ENCODE peak calls at places on chromosomes 16 and 17, in eight cellular contexts. One of them, this sample, is unnamed.

GRCh38 chr17:73611630-73612029 is 32.6 kb downstream of the SDK2 start:
- DNase-seq in CD8-positive, alpha-beta T cell: no peak
- DNase-seq in uterus: no peak
- DNase-seq in left lung: no peak
- DNase-seq in heart left ventricle: no peak
- DNase-seq in stomach: no peak
- DNase-seq in AG04450: no peak
- DNase-seq in tibial nerve: no peak
- DNase-seq in this sample: no peak

GRCh38 chr17:50640701-50641338 is 6.1 kb downstream of the ABCC3 start:
- DNase-seq in heart left ventricle: peak
- DNase-seq in AG04450: no peak
- DNase-seq in stomach: no peak
- DNase-seq in tibial nerve: peak
- DNase-seq in left lung: peak
- DNase-seq in uterus: no peak
- DNase-seq in CD8-positive, alpha-beta T cell: no peak
- DNase-seq in this sample: no peak

GRCh38 chr17:76678330-76678729 is 32.4 kb downstream of the MXRA7 start:
- DNase-seq in stomach: no peak
- DNase-seq in uterus: no peak
- DNase-seq in AG04450: no peak
- DNase-seq in heart left ventricle: no peak
- DNase-seq in left lung: no peak
- DNase-seq in CD8-positive, alpha-beta T cell: peak
- DNase-seq in tibial nerve: no peak
- DNase-seq in this sample: no peak

GRCh38 chr17:57955183-57955952 is at the start of gene CUEDC1:
- DNase-seq in left lung: peak
- DNase-seq in tibial nerve: peak
- DNase-seq in uterus: peak
- DNase-seq in AG04450: no peak
- DNase-seq in heart left ventricle: peak
- DNase-seq in stomach: peak
- DNase-seq in CD8-positive, alpha-beta T cell: peak
- DNase-seq in this sample: peak

GRCh38 chr17:63439682-63440081 is 6.4 kb downstream of the CYB561 start:
- DNase-seq in tibial nerve: peak
- DNase-seq in heart left ventricle: no peak
- DNase-seq in stomach: no peak
- DNase-seq in AG04450: no peak
- DNase-seq in left lung: no peak
- DNase-seq in CD8-positive, alpha-beta T cell: no peak
- DNase-seq in uterus: no peak
- DNase-seq in this sample: peak

GRCh38 chr17:82636626-82637598 is 11.3 kb downstream of the WDR45B start:
- DNase-seq in uterus: no peak
- DNase-seq in AG04450: no peak
- DNase-seq in tibial nerve: no peak
- DNase-seq in CD8-positive, alpha-beta T cell: no peak
- DNase-seq in heart left ventricle: no peak
- DNase-seq in left lung: peak
- DNase-seq in stomach: peak
- DNase-seq in this sample: no peak

GRCh38 chr17:31571124-31571892 is 179.8 kb downstream of the RAB11FIP4 start:
- DNase-seq in uterus: peak
- DNase-seq in heart left ventricle: peak
- DNase-seq in AG04450: peak
- DNase-seq in tibial nerve: peak
- DNase-seq in CD8-positive, alpha-beta T cell: no peak
- DNase-seq in stomach: peak
- DNase-seq in left lung: no peak
- DNase-seq in this sample: no peak

GRCh38 chr17:68387485-68387884 is 69.8 kb downstream of the WIPI1 start:
- DNase-seq in CD8-positive, alpha-beta T cell: no peak
- DNase-seq in uterus: no peak
- DNase-seq in tibial nerve: no peak
- DNase-seq in stomach: no peak
- DNase-seq in AG04450: no peak
- DNase-seq in heart left ventricle: no peak
- DNase-seq in left lung: no peak
- DNase-seq in this sample: no peak

GRCh38 chr17:82392967-82393366 is 21.4 kb downstream of the UTS2R start:
- DNase-seq in AG04450: no peak
- DNase-seq in left lung: peak
- DNase-seq in heart left ventricle: no peak
- DNase-seq in tibial nerve: no peak
- DNase-seq in stomach: no peak
- DNase-seq in uterus: no peak
- DNase-seq in CD8-positive, alpha-beta T cell: no peak
- DNase-seq in this sample: no peak

GRCh38 chr17:36994438-36994837 is 45.7 kb downstream of the AATF start:
- DNase-seq in uterus: no peak
- DNase-seq in heart left ventricle: no peak
- DNase-seq in stomach: no peak
- DNase-seq in AG04450: no peak
- DNase-seq in CD8-positive, alpha-beta T cell: no peak
- DNase-seq in tibial nerve: no peak
- DNase-seq in left lung: no peak
- DNase-seq in this sample: no peak

GRCh38 chr16:55021595-55022475 is 91.2 kb downstream of the IRX5 start:
- DNase-seq in heart left ventricle: no peak
- DNase-seq in tibial nerve: no peak
- DNase-seq in AG04450: no peak
- DNase-seq in left lung: no peak
- DNase-seq in CD8-positive, alpha-beta T cell: no peak
- DNase-seq in uterus: no peak
- DNase-seq in stomach: no peak
- DNase-seq in this sample: no peak

GRCh38 chr17:11514981-11515680 is 83.1 kb upstream of the DNAH9 start:
- DNase-seq in CD8-positive, alpha-beta T cell: no peak
- DNase-seq in AG04450: no peak
- DNase-seq in tibial nerve: no peak
- DNase-seq in left lung: no peak
- DNase-seq in heart left ventricle: no peak
- DNase-seq in stomach: no peak
- DNase-seq in uterus: no peak
- DNase-seq in this sample: no peak
- H3K27ac ChIP-seq in CD8-positive, alpha-beta T cell: no peak
- H3K27ac ChIP-seq in AG04450: no peak
- H3K27ac ChIP-seq in tibial nerve: no peak
- H3K27ac ChIP-seq in left lung: no peak
- H3K27ac ChIP-seq in heart left ventricle: no peak
- H3K27ac ChIP-seq in stomach: no peak
- H3K27ac ChIP-seq in uterus: no peak
- H3K27ac ChIP-seq in this sample: no peak

DNA sequence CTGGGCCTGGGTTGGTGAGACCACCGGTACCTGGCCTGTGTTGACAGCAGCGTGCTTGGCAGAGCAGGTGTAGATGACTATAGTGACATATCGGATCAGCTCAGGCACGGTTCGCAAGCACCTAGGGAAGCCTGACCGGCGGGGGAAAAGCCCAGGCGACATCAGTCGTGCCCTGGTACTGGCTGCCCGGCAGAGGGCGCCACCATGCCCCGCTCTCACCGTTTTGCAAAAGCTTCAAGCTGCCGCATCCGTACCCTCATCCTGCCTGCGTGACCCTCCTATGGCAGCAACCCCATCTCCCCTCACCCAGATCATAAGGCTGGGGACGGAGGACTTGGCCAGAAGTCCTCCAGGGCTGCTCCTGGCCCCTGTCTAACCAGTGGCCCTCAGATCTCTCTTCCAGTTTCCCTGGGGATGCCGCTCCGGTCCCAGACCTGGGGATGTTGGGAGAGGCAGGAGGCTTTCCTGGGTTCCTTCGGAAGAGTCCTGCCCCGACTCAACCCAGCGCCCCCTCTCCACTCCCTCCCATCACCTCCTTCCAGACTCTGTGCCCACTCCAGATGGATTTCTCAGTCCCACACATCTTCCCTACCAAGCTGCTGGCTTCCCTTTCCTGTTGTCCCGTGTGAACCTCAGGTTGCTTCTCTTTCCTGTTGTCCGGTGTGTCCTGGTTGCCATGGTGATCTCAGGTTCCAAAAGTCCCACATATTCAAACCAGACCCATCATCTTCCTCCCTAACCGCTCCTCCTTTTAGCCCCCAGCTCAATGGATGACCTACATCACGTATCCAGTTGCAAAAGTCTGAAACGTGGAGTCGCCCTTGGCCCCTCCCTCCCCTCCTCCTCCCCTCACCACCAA is 13.7 kb downstream of the ALOX12B start:
- DNase-seq in uterus: no peak
- DNase-seq in AG04450: no peak
- DNase-seq in heart left ventricle: peak
- DNase-seq in tibial nerve: no peak
- DNase-seq in CD8-positive, alpha-beta T cell: peak
- DNase-seq in stomach: peak
- DNase-seq in left lung: peak
- DNase-seq in this sample: peak
- H3K4me3 ChIP-seq in uterus: no peak
- H3K4me3 ChIP-seq in AG04450: no peak
- H3K4me3 ChIP-seq in heart left ventricle: no peak
- H3K4me3 ChIP-seq in tibial nerve: no peak
- H3K4me3 ChIP-seq in CD8-positive, alpha-beta T cell: peak
- H3K4me3 ChIP-seq in stomach: no peak
- H3K4me3 ChIP-seq in left lung: no peak
- H3K4me3 ChIP-seq in this sample: peak

DNA sequence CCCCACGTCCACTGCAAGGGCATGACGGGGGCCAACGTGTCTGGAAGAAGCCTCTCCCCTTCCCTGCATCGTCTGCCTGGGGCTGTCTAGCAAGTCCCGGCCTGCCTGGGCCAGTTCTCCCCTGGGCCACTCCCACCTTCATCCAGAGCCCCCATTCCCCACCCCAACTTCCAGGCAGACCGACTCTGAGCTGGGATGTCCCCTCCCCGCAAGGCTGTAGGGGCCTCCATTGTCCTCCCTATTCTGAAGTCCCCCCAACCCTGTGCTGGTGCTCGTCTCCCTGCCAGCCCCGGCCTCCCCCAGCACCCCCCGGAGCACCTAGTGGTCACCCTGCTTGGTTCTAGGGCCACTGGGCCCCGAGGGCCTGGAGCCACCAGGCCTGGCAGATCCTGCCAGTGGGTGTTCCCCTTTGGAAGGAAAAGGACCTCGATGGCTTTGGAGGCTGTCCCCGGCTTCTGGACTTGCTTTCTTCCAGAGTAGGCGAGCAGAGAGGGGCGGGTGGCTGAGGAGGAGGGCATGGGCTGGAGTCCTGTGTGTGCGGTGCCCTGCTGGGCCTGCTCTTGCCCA is 4.8 kb downstream of the GLIS2 start:
- DNase-seq in tibial nerve: no peak
- DNase-seq in heart left ventricle: no peak
- DNase-seq in left lung: no peak
- DNase-seq in CD8-positive, alpha-beta T cell: no peak
- DNase-seq in stomach: no peak
- DNase-seq in AG04450: no peak
- DNase-seq in uterus: no peak
- DNase-seq in this sample: no peak
- H3K27ac ChIP-seq in tibial nerve: peak
- H3K27ac ChIP-seq in heart left ventricle: peak
- H3K27ac ChIP-seq in left lung: peak
- H3K27ac ChIP-seq in CD8-positive, alpha-beta T cell: no peak
- H3K27ac ChIP-seq in stomach: peak
- H3K27ac ChIP-seq in AG04450: no peak
- H3K27ac ChIP-seq in uterus: peak
- H3K27ac ChIP-seq in this sample: no peak

GRCh38 chr16:3060339-3061127 is 4.9 kb upstream of the IL32 start:
- DNase-seq in AG04450: no peak
- DNase-seq in tibial nerve: no peak
- DNase-seq in heart left ventricle: no peak
- DNase-seq in stomach: no peak
- DNase-seq in CD8-positive, alpha-beta T cell: no peak
- DNase-seq in left lung: no peak
- DNase-seq in uterus: no peak
- DNase-seq in this sample: no peak
- H3K4me3 ChIP-seq in AG04450: no peak
- H3K4me3 ChIP-seq in tibial nerve: no peak
- H3K4me3 ChIP-seq in heart left ventricle: no peak
- H3K4me3 ChIP-seq in stomach: no peak
- H3K4me3 ChIP-seq in CD8-positive, alpha-beta T cell: no peak
- H3K4me3 ChIP-seq in left lung: no peak
- H3K4me3 ChIP-seq in uterus: no peak
- H3K4me3 ChIP-seq in this sample: no peak

DNA sequence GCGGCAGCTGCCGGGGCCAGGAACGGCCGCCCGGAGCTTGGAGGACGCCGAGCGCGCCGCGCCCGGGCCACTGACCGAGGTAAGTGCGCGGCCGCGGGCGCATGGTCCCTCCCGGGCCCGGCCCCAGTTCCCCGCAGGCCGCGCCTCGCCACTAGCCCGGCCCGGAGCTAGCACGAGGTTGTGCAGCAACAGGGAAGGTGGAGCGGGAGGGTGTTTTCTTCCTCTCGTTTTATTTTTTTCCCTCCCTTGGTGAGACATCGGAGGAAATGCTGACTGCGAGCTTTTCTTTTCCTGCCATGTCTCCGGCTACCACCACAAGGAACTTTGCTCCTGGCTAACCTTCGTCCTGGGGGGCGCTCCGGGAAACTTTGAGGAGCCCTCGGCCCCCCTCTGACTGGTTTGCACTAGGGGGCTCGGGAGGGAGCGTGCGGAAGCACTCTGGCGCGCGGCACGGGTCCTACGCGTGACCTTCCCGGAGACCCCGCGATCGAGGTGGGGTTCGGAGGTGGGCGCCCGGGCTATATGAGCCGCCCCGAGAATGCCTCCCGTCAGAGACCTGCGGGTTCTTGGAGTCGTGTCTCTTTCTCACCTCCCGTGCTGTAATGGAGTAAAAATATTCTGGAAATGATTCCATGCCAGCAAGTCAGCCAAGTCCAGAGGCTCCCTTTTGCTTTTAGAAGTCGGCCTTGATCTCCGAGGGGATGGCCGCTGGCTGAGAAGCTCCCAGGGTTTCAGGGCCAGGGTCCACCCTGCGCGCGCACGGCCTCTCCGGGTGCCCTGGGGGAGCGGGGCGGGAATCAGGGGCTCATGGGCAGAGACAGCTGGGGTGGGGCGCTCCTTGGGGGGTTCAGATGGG is 906 bp downstream of the KCNJ12 start:
- DNase-seq in uterus: no peak
- DNase-seq in left lung: peak
- DNase-seq in tibial nerve: no peak
- DNase-seq in stomach: peak
- DNase-seq in AG04450: no peak
- DNase-seq in heart left ventricle: no peak
- DNase-seq in CD8-positive, alpha-beta T cell: no peak
- DNase-seq in this sample: no peak
- H3K27ac ChIP-seq in uterus: no peak
- H3K27ac ChIP-seq in left lung: no peak
- H3K27ac ChIP-seq in tibial nerve: no peak
- H3K27ac ChIP-seq in stomach: no peak
- H3K27ac ChIP-seq in AG04450: no peak
- H3K27ac ChIP-seq in heart left ventricle: peak
- H3K27ac ChIP-seq in CD8-positive, alpha-beta T cell: no peak
- H3K27ac ChIP-seq in this sample: no peak